ENCODE peak calls at places on chromosomes 6 and 20, in five cellular contexts. O, L, K, M and X are unnamed samples.

GRCh38 chr6:167691566-167692312 is 135.0 kb upstream of the AFDN start:
- DNase-seq in M (no peak), K (no peak), L (no peak), O (no peak), X (no peak)

GRCh38 chr6:37565267-37566208 is 65.8 kb upstream of the CCDC167 start:
- DNase-seq in M (no peak), L (no peak), O (no peak), K (peak; percentile 83), X (no peak)

GRCh38 chr20:21395666-21396044 is 1.7 kb downstream of the NKX2-4 start:
- DNase-seq in M (no peak), L (no peak), O (no peak), K (no peak), X (no peak)

GRCh38 chr6:147782302-147782701 is 273.8 kb downstream of the SAMD5 start:
- DNase-seq in M (no peak), L (no peak), O (peak; percentile 3), K (no peak), X (no peak)

GRCh38 chr20:62409935-62410741 is 3.1 kb upstream of the CABLES2 start:
- DNase-seq in K (peak; percentile 85), M (peak; percentile 42), L (peak; percentile 73), O (peak; percentile 49), X (no peak)

GRCh38 chr6:31760790-31761189 is 1.7 kb upstream of the SAPCD1 start:
- DNase-seq in L (no peak), O (no peak), M (no peak), K (no peak), X (no peak)

GRCh38 chr6:52074155-52074554 is 13.3 kb downstream of the PKHD1 start:
- DNase-seq in M (no peak), K (no peak), L (peak; percentile 11), O (no peak), X (no peak)

GRCh38 chr6:87430499-87430898 is 22.7 kb downstream of the CFAP206 start:
- DNase-seq in M (no peak), O (no peak), K (no peak), L (no peak), X (no peak)

GRCh38 chr20:51500311-51500710 is 42.2 kb downstream of the NFATC2 start:
- DNase-seq in L (peak; percentile 57), O (no peak), M (no peak), K (no peak), X (peak; percentile 37)

GRCh38 chr6:106860940-106861339 is 113.6 kb downstream of the CD24 start:
- DNase-seq in K (no peak), O (no peak), M (no peak), L (no peak), X (no peak)

GRCh38 chr6:150119256-150119655 is 23.6 kb upstream of the PPP1R14C start:
- DNase-seq in K (no peak), M (no peak), L (no peak), O (no peak), X (no peak)

GRCh38 chr20:10492065-10492464 is 57.0 kb downstream of the SLX4IP start:
- DNase-seq in L (peak; percentile 14), O (no peak), M (no peak), K (no peak), X (no peak)

GRCh38 chr20:44134897-44135810 is 51.8 kb downstream of the JPH2 start:
- DNase-seq in O (no peak), L (no peak), M (no peak), K (no peak), X (peak; percentile 34)

GRCh38 chr6:454148-454991 is 62.8 kb downstream of the IRF4 start:
- DNase-seq in O (no peak), K (no peak), M (no peak), L (no peak), X (no peak)

GRCh38 chr6:142648526-142648925 is 296.4 kb downstream of the HIVEP2 start:
- DNase-seq in M (no peak), K (no peak), O (no peak), L (no peak), X (no peak)

GRCh38 chr6:146526192-146526591 is 17.4 kb upstream of the RAB32 start:
- DNase-seq in O (no peak), M (no peak), K (no peak), L (no peak), X (no peak)

GRCh38 chr6:20454201-20454824 is 52.6 kb downstream of the E2F3 start:
- DNase-seq in M (no peak), O (no peak), L (no peak), K (no peak), X (no peak)

GRCh38 chr6:128235556-128235955 is 284.8 kb downstream of the PTPRK start:
- DNase-seq in K (no peak), O (no peak), L (no peak), M (no peak), X (no peak)

GRCh38 chr6:130322673-130323268 is 43.0 kb upstream of the TMEM200A start:
- DNase-seq in L (peak; percentile 35), O (no peak), K (no peak), M (peak; percentile 55), X (peak; percentile 17)

GRCh38 chr6:17505062-17505476 is 95.0 kb upstream of the FAM8A1 start:
- DNase-seq in K (peak; percentile 43), O (peak; percentile 5), M (peak; percentile 15), L (no peak), X (no peak)

GRCh38 chr6:163687075-163687474 is 272.6 kb downstream of the QKI start:
- DNase-seq in K (no peak), M (no peak), L (no peak), O (no peak), X (no peak)

GRCh38 chr6:35568967-35569606 is 56.4 kb upstream of the TULP1 start:
- DNase-seq in M (peak; percentile 16), K (peak; percentile 83), L (no peak), O (no peak), X (no peak)

GRCh38 chr6:10297825-10298224 is 117.0 kb downstream of the TFAP2A start:
- DNase-seq in M (no peak), K (no peak), O (no peak), L (no peak), X (no peak)

GRCh38 chr6:170039156-170040114 is 251.4 kb downstream of the DLL1 start:
- DNase-seq in K (no peak), M (no peak), L (no peak), O (no peak), X (no peak)

GRCh38 chr6:170036916-170037315 is 254.0 kb downstream of the DLL1 start:
- DNase-seq in M (no peak), O (no peak), K (no peak), L (no peak), X (no peak)

GRCh38 chr6:170038717-170039116 is 252.2 kb downstream of the DLL1 start:
- DNase-seq in L (no peak), M (no peak), K (no peak), O (no peak), X (no peak)

GRCh38 chr6:170038251-170038650 is 252.6 kb downstream of the DLL1 start:
- DNase-seq in O (no peak), K (no peak), M (no peak), L (no peak), X (no peak)

GRCh38 chr6:170037541-170038250 is 253.2 kb downstream of the DLL1 start:
- DNase-seq in M (no peak), K (no peak), L (no peak), O (no peak), X (no peak)
- TF ChIP-seq HDAC2 in M (no peak), K (no peak), L (no peak), O (no peak), X (no peak)

GRCh38 chr6:138601128-138601527 is 101.8 kb upstream of the NHSL1 start:
- DNase-seq in O (no peak), L (no peak), M (no peak), K (no peak), X (no peak)

GRCh38 chr6:138608896-138609295 is 109.6 kb upstream of the NHSL1 start:
- DNase-seq in O (no peak), L (no peak), M (no peak), K (no peak), X (no peak)

GRCh38 chr6:138609801-138610430 is 110.6 kb upstream of the NHSL1 start:
- DNase-seq in M (peak; percentile 64), O (no peak), K (no peak), L (no peak), X (no peak)

GRCh38 chr6:138607478-138608433 is 108.5 kb upstream of the NHSL1 start:
- DNase-seq in O (no peak), L (no peak), K (no peak), M (no peak), X (no peak)

DNA sequence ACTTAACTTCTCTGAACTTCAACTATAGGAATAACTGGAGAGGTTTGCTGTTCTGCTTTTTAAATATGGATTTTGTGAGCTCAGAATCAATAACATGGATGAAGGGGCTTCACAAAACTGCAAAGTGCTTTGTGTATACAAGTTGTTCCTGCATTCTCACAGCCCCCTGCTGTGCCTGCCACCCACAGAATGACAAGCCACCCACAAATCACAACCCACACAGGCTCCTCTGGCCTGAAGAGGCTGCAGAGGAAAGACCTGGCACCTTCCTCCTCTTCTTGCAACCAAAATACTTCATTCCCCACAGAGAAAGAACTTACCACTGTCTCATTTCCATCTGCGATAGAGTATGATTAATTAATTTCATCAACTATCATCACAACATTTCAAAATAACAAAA is 106.7 kb upstream of the NHSL1 start:
- DNase-seq in K (no peak), L (no peak), O (no peak), M (no peak), X (no peak)
- TF ChIP-seq HDAC2 in K (no peak), L (no peak), O (no peak), M (no peak), X (no peak)

DNA sequence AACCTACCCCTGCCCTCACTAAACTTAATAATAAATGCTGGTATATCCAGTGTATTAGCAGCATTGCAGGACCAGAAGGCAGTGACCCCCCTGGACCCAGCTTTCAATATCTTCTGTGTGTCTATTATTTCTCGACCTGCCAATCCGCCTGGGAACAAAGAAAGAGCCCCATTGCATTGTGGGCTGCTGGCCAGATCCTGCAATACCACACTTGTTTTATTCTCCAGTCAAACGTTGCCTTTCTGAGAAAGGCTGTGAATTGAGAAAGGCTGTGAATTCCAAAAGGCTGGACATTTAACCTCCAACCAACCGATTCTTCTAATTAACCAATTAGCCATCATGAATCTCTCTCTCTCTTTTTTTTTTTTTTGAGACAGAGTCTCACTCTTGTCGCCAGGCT is 1.5 kb upstream of the MTO1 start:
- DNase-seq in O (no peak), L (no peak), M (no peak), K (no peak), X (no peak)
- TF ChIP-seq HDAC2 in O (no peak), L (no peak), M (no peak), K (no peak), X (no peak)

GRCh38 chr20:38268115-38268514 is 7.6 kb upstream of the KIAA1755 start:
- DNase-seq in K (no peak), L (no peak), M (no peak), O (no peak), X (no peak)

GRCh38 chr20:38269715-38270114 is 9.2 kb upstream of the KIAA1755 start:
- DNase-seq in M (no peak), K (no peak), L (no peak), O (no peak), X (no peak)

GRCh38 chr20:38271609-38272120 is 11.1 kb upstream of the KIAA1755 start:
- DNase-seq in O (no peak), K (no peak), L (no peak), M (no peak), X (no peak)

GRCh38 chr20:38270869-38271608 is 10.5 kb upstream of the KIAA1755 start:
- DNase-seq in O (peak; percentile 30), L (no peak), M (no peak), K (no peak), X (no peak)

GRCh38 chr20:38267251-38267650 is 6.7 kb upstream of the KIAA1755 start:
- DNase-seq in M (no peak), L (no peak), O (no peak), K (no peak), X (no peak)
- TF ChIP-seq HDAC2 in M (no peak), L (no peak), O (no peak), K (no peak), X (no peak)